ENCODE peak calls at places on chromosomes 16 and 17, in seven cellular contexts. One of them, this sample, is unnamed.

GRCh38 chr17:19716108-19717030 is at the start of gene SLC47A2:
- DNase-seq in mesenchymal stem cell: no peak
- DNase-seq in H1: peak
- DNase-seq in IMR-90: no peak
- DNase-seq in trophoblast cell: no peak
- DNase-seq in neuronal stem cell: no peak
- DNase-seq in mesendoderm: no peak
- DNase-seq in this sample: no peak

GRCh38 chr17:79808763-79809529 is 12.1 kb upstream of the CBX8 start:
- DNase-seq in trophoblast cell: peak
- DNase-seq in mesenchymal stem cell: no peak
- DNase-seq in neuronal stem cell: no peak
- DNase-seq in H1: peak
- DNase-seq in mesendoderm: peak
- DNase-seq in IMR-90: no peak
- DNase-seq in this sample: peak

GRCh38 chr17:39735882-39736281 is 1.9 kb upstream of the GRB7 start:
- DNase-seq in IMR-90: no peak
- DNase-seq in mesendoderm: no peak
- DNase-seq in trophoblast cell: peak
- DNase-seq in mesenchymal stem cell: no peak
- DNase-seq in H1: no peak
- DNase-seq in neuronal stem cell: no peak
- DNase-seq in this sample: no peak

GRCh38 chr17:19378416-19379293 is at the start of gene MAPK7:
- DNase-seq in mesendoderm: no peak
- DNase-seq in mesenchymal stem cell: peak
- DNase-seq in neuronal stem cell: no peak
- DNase-seq in IMR-90: no peak
- DNase-seq in trophoblast cell: peak
- DNase-seq in H1: no peak
- DNase-seq in this sample: no peak

GRCh38 chr17:38687291-38687690 is 12.5 kb upstream of the EPOP start:
- DNase-seq in H1: no peak
- DNase-seq in mesenchymal stem cell: peak
- DNase-seq in neuronal stem cell: no peak
- DNase-seq in mesendoderm: no peak
- DNase-seq in trophoblast cell: no peak
- DNase-seq in IMR-90: peak
- DNase-seq in this sample: no peak

GRCh38 chr16:53945996-53946395 is 242.0 kb downstream of the FTO start:
- DNase-seq in H1: no peak
- DNase-seq in IMR-90: peak
- DNase-seq in mesenchymal stem cell: peak
- DNase-seq in neuronal stem cell: peak
- DNase-seq in mesendoderm: peak
- DNase-seq in trophoblast cell: peak
- DNase-seq in this sample: no peak

GRCh38 chr17:17682737-17683675 is 1.7 kb downstream of the RAI1 start:
- DNase-seq in mesenchymal stem cell: peak
- DNase-seq in mesendoderm: peak
- DNase-seq in trophoblast cell: peak
- DNase-seq in IMR-90: peak
- DNase-seq in neuronal stem cell: no peak
- DNase-seq in H1: no peak
- DNase-seq in this sample: peak

GRCh38 chr17:1992541-1992940 is 32.6 kb downstream of the RTN4RL1 start:
- DNase-seq in mesendoderm: no peak
- DNase-seq in trophoblast cell: no peak
- DNase-seq in mesenchymal stem cell: no peak
- DNase-seq in H1: no peak
- DNase-seq in IMR-90: no peak
- DNase-seq in neuronal stem cell: no peak
- DNase-seq in this sample: no peak

GRCh38 chr17:61467416-61468262 is 15.4 kb downstream of the TBX4 start:
- DNase-seq in mesenchymal stem cell: peak
- DNase-seq in mesendoderm: peak
- DNase-seq in neuronal stem cell: no peak
- DNase-seq in trophoblast cell: peak
- DNase-seq in H1: peak
- DNase-seq in IMR-90: peak
- DNase-seq in this sample: peak

GRCh38 chr16:2609827-2610470 is 72.1 kb downstream of the PDPK1 start:
- DNase-seq in trophoblast cell: no peak
- DNase-seq in mesendoderm: no peak
- DNase-seq in H1: no peak
- DNase-seq in neuronal stem cell: no peak
- DNase-seq in mesenchymal stem cell: no peak
- DNase-seq in IMR-90: no peak
- DNase-seq in this sample: no peak

GRCh38 chr17:77959926-77960521 is 1.5 kb downstream of the TNRC6C start:
- DNase-seq in H1: no peak
- DNase-seq in mesendoderm: peak
- DNase-seq in IMR-90: peak
- DNase-seq in trophoblast cell: no peak
- DNase-seq in neuronal stem cell: peak
- DNase-seq in mesenchymal stem cell: peak
- DNase-seq in this sample: peak

GRCh38 chr16:74922150-74923138 is 62.5 kb downstream of the WDR59 start:
- DNase-seq in mesendoderm: no peak
- DNase-seq in trophoblast cell: no peak
- DNase-seq in mesenchymal stem cell: no peak
- DNase-seq in H1: no peak
- DNase-seq in neuronal stem cell: no peak
- DNase-seq in IMR-90: peak
- DNase-seq in this sample: no peak

GRCh38 chr17:7703584-7704574 is 1.1 kb upstream of the EFNB3 start:
- DNase-seq in mesenchymal stem cell: peak
- DNase-seq in IMR-90: no peak
- DNase-seq in H1: peak
- DNase-seq in trophoblast cell: peak
- DNase-seq in mesendoderm: peak
- DNase-seq in neuronal stem cell: peak
- DNase-seq in this sample: peak

GRCh38 chr16:69917739-69918138 is 33.4 kb upstream of the CLEC18A start:
- DNase-seq in mesenchymal stem cell: peak
- DNase-seq in H1: peak
- DNase-seq in mesendoderm: peak
- DNase-seq in trophoblast cell: peak
- DNase-seq in neuronal stem cell: peak
- DNase-seq in IMR-90: peak
- DNase-seq in this sample: peak
- H2BK120ac ChIP-seq in mesenchymal stem cell: no peak
- H2BK120ac ChIP-seq in H1: no peak
- H2BK120ac ChIP-seq in mesendoderm: no peak
- H2BK120ac ChIP-seq in trophoblast cell: no peak
- H2BK120ac ChIP-seq in neuronal stem cell: no peak
- H2BK120ac ChIP-seq in IMR-90: peak
- H2BK120ac ChIP-seq in this sample: no peak

GRCh38 chr16:56744996-56745640 is 15.2 kb downstream of the NUP93 start:
- DNase-seq in mesenchymal stem cell: no peak
- DNase-seq in H1: no peak
- DNase-seq in IMR-90: no peak
- DNase-seq in neuronal stem cell: no peak
- DNase-seq in trophoblast cell: no peak
- DNase-seq in mesendoderm: peak
- DNase-seq in this sample: peak

GRCh38 chr16:56741399-56741798 is 11.5 kb downstream of the NUP93 start:
- DNase-seq in IMR-90: no peak
- DNase-seq in neuronal stem cell: no peak
- DNase-seq in trophoblast cell: no peak
- DNase-seq in mesendoderm: no peak
- DNase-seq in mesenchymal stem cell: no peak
- DNase-seq in H1: no peak
- DNase-seq in this sample: no peak

GRCh38 chr16:56737539-56737938 is 7.6 kb downstream of the NUP93 start:
- DNase-seq in neuronal stem cell: no peak
- DNase-seq in H1: no peak
- DNase-seq in mesenchymal stem cell: no peak
- DNase-seq in trophoblast cell: no peak
- DNase-seq in mesendoderm: no peak
- DNase-seq in IMR-90: no peak
- DNase-seq in this sample: no peak

GRCh38 chr16:56743840-56744239 is 13.9 kb downstream of the NUP93 start:
- DNase-seq in IMR-90: peak
- DNase-seq in H1: no peak
- DNase-seq in mesendoderm: peak
- DNase-seq in neuronal stem cell: no peak
- DNase-seq in mesenchymal stem cell: peak
- DNase-seq in trophoblast cell: no peak
- DNase-seq in this sample: peak

GRCh38 chr16:56742030-56742984 is 12.4 kb downstream of the NUP93 start:
- DNase-seq in H1: no peak
- DNase-seq in IMR-90: peak
- DNase-seq in mesenchymal stem cell: peak
- DNase-seq in neuronal stem cell: no peak
- DNase-seq in trophoblast cell: peak
- DNase-seq in mesendoderm: peak
- DNase-seq in this sample: no peak
- H3K27ac ChIP-seq in H1: no peak
- H3K27ac ChIP-seq in IMR-90: peak
- H3K27ac ChIP-seq in mesenchymal stem cell: peak
- H3K27ac ChIP-seq in neuronal stem cell: no peak
- H3K27ac ChIP-seq in trophoblast cell: peak
- H3K27ac ChIP-seq in mesendoderm: no peak
- H3K27ac ChIP-seq in this sample: no peak

GRCh38 chr17:72031219-72031906 is 89.5 kb upstream of the SOX9 start:
- DNase-seq in mesenchymal stem cell: no peak
- DNase-seq in neuronal stem cell: no peak
- DNase-seq in IMR-90: no peak
- DNase-seq in H1: no peak
- DNase-seq in mesendoderm: no peak
- DNase-seq in trophoblast cell: no peak
- DNase-seq in this sample: no peak
- H2BK120ac ChIP-seq in mesenchymal stem cell: no peak
- H2BK120ac ChIP-seq in neuronal stem cell: no peak
- H2BK120ac ChIP-seq in IMR-90: no peak
- H2BK120ac ChIP-seq in H1: no peak
- H2BK120ac ChIP-seq in mesendoderm: peak
- H2BK120ac ChIP-seq in trophoblast cell: no peak
- H2BK120ac ChIP-seq in this sample: no peak

DNA sequence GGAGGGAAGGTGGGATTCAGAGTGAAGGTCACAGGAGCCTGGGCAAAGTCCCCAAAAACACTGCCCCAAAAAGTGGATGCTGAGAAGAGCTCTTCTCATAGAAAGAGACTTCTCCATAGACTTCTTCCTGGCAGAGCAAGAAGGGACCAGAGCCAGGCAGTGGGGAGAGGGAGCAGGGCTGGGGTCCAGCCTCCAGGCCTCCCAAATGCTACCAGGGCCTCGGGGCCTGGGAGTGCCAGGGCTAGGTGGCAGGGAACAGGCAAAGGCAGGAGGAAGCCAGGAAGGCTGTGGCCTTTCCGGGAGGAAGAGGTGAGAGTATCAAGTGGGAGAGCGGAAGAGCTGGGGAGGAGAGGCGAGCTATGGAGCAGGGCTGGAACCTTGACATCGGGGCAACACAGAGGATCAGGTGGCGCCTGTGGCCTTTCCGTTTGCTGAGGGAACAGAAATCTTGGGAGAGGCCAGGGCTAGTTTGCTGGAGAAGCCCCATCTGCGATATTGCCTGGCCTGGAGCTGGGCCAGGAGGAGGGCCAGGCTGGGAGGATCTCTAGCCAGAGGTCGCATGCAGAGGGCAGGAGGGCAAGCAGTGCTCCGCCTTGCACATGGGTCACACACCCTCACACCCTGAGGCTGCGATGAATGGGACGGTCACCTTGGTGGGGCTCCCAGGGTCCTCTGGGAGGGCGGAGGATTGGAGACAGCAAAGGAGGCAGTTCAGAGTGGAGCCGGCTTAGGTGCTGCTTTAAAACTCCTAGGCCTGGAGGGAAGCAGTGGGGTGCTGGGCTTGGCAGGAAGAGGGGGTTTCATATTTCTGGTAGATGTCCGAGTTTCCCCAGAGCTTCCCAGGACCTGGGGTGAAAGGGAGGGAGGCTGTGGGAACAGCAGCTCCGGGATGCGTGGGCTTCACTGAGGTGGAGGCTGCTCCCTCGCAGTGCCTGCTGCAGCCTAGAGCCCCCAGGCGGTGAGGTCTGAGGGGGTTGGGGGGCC is 3.4 kb downstream of the SLC16A5 start:
- DNase-seq in neuronal stem cell: no peak
- DNase-seq in mesendoderm: no peak
- DNase-seq in IMR-90: no peak
- DNase-seq in H1: no peak
- DNase-seq in trophoblast cell: no peak
- DNase-seq in mesenchymal stem cell: no peak
- DNase-seq in this sample: peak
- H3K27ac ChIP-seq in neuronal stem cell: no peak
- H3K27ac ChIP-seq in mesendoderm: no peak
- H3K27ac ChIP-seq in IMR-90: no peak
- H3K27ac ChIP-seq in H1: peak
- H3K27ac ChIP-seq in trophoblast cell: no peak
- H3K27ac ChIP-seq in mesenchymal stem cell: no peak
- H3K27ac ChIP-seq in this sample: no peak

DNA sequence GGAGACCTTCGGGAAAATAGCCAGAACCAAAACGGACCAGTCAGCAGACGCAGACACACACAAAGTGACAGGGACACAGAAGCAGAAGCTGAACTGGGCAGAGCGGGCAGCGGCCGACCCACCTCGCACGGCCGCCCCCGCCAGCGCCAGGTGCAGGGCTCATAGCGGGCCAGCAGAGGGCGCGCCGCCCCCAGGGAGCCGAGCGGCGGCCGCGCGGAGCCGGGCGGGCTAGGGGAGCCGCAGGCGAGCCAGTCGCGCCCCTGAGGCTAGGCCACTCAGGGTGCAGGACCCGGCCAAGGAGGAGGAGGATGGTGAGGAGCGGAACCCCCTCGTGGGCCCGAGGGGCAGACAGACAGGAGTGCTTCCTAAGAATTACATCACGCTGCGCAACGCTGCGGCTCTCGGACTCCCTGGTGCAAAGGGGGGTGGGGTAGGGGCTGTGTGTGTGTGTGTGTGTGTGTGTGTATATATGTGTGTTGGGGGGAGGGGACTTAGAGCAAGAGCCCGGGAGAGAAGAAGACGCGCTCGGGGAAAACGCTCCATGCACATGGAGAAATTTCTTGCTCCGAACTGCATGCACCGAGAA is 919 bp upstream of the NOG start:
- DNase-seq in mesendoderm: peak
- DNase-seq in neuronal stem cell: peak
- DNase-seq in IMR-90: peak
- DNase-seq in mesenchymal stem cell: peak
- DNase-seq in H1: peak
- DNase-seq in trophoblast cell: peak
- DNase-seq in this sample: peak
- H2BK120ac ChIP-seq in mesendoderm: no peak
- H2BK120ac ChIP-seq in neuronal stem cell: peak
- H2BK120ac ChIP-seq in IMR-90: peak
- H2BK120ac ChIP-seq in mesenchymal stem cell: no peak
- H2BK120ac ChIP-seq in H1: no peak
- H2BK120ac ChIP-seq in trophoblast cell: peak
- H2BK120ac ChIP-seq in this sample: no peak

This sample was measured in H9.